ENCODE peak calls at places on chromosome 11, in four cellular contexts. T, F, L and C are unnamed samples.

GRCh38 chr11:85889676-85890579 is 34.7 kb downstream of the CCDC83 start:
- DNase-seq in T (no peak), F (no peak), L (peak), C (no peak)

GRCh38 chr11:115197433-115197832 is 306.8 kb downstream of the CADM1 start:
- DNase-seq in T (no peak), F (no peak), L (no peak), C (no peak)

GRCh38 chr11:35553831-35554230 is 28.4 kb upstream of the PAMR1 start:
- DNase-seq in T (no peak), F (no peak), L (no peak), C (no peak)

GRCh38 chr11:96708469-96708868 is 318.7 kb downstream of the JRKL start:
- DNase-seq in T (no peak), F (no peak), L (peak), C (no peak)

GRCh38 chr11:40280161-40281054 is 1179.0 kb downstream of the LRRC4C start:
- DNase-seq in T (peak), F (peak), L (no peak), C (no peak)

GRCh38 chr11:111574373-111575230 is 27.6 kb upstream of the SIK2 start:
- DNase-seq in T (no peak), F (no peak), L (no peak), C (no peak)

GRCh38 chr11:116258821-116259220 is 514.0 kb downstream of the BUD13 start:
- DNase-seq in T (no peak), F (no peak), L (no peak), C (no peak)

GRCh38 chr11:123461164-123461563 is 31.1 kb downstream of the GRAMD1B start:
- DNase-seq in T (no peak), F (peak), L (no peak), C (no peak)

GRCh38 chr11:17748044-17748443 is 13.5 kb downstream of the KCNC1 start:
- DNase-seq in T (no peak), F (no peak), L (no peak), C (no peak)